ENCODE peak calls at places on chromosomes 11 and 22, in eight cellular contexts. Z, P, F, U, A, Y, G and L are unnamed samples.

GRCh38 chr11:8017894-8018741 is 31.0 kb downstream of the EIF3F start:
- DNase-seq in Z (no peak), P (no peak), F (no peak), U (no peak), A (peak; percentile 52), Y (no peak), G (no peak), L (no peak)

GRCh38 chr11:20156280-20156875 is 3.9 kb downstream of the DBX1 start:
- DNase-seq in Z (peak; percentile 80), P (peak; percentile 55), F (no peak), U (peak; percentile 14), A (no peak), Y (no peak), G (no peak), L (peak; percentile 46)

GRCh38 chr11:28963189-28963588 is 855.0 kb downstream of the METTL15 start:
- DNase-seq in Z (no peak), P (no peak), F (no peak), U (no peak), A (no peak), Y (no peak), G (no peak), L (no peak)

GRCh38 chr22:44325718-44326548 is 13.2 kb upstream of the SHISAL1 start:
- DNase-seq in Z (no peak), P (no peak), F (no peak), U (no peak), A (no peak), Y (no peak), G (no peak), L (no peak)

GRCh38 chr22:49553076-49553475 is 274.6 kb downstream of the BRD1 start:
- DNase-seq in Z (peak; percentile 50), P (peak; percentile 29), F (no peak), U (no peak), A (peak; percentile 55), Y (no peak), G (no peak), L (peak; percentile 15)

GRCh38 chr22:31883989-31884388 is 60.3 kb upstream of the YWHAH start:
- DNase-seq in Z (no peak), P (no peak), F (no peak), U (no peak), A (no peak), Y (no peak), G (no peak), L (no peak)

GRCh38 chr11:108115495-108116140 is 5.7 kb upstream of the ACAT1 start:
- DNase-seq in Z (no peak), P (peak; percentile 92), F (peak; percentile 21), U (peak; percentile 83), A (peak; percentile 85), Y (peak; percentile 24), G (peak; percentile 91), L (peak; percentile 24)

GRCh38 chr11:72591785-72592490 is 82.3 kb downstream of the PDE2A start:
- DNase-seq in Z (no peak), P (peak; percentile 42), F (no peak), U (no peak), A (no peak), Y (no peak), G (no peak), L (peak; percentile 75)

GRCh38 chr11:126630488-126630887 is 275.0 kb downstream of the ST3GAL4 start:
- DNase-seq in Z (no peak), P (no peak), F (no peak), U (no peak), A (no peak), Y (no peak), G (no peak), L (no peak)

GRCh38 chr11:69378303-69379141 is 84.6 kb downstream of the MYEOV start:
- DNase-seq in Z (peak; percentile 71), P (peak; percentile 46), F (no peak), U (peak; percentile 11), A (peak; percentile 56), Y (no peak), G (no peak), L (no peak)

GRCh38 chr22:46062971-46063631 is 86.1 kb upstream of the WNT7B start:
- DNase-seq in Z (peak; percentile 62), P (peak; percentile 55), F (no peak), U (no peak), A (peak; percentile 54), Y (no peak), G (peak; percentile 19), L (peak; percentile 36)

GRCh38 chr11:20102393-20102792 is 57.9 kb downstream of the DBX1 start:
- DNase-seq in Z (no peak), P (no peak), F (no peak), U (no peak), A (no peak), Y (no peak), G (no peak), L (no peak)

GRCh38 chr11:12159351-12160099 is 49.1 kb downstream of the MICAL2 start:
- DNase-seq in Z (no peak), P (no peak), F (peak; percentile 57), U (no peak), A (no peak), Y (peak; percentile 69), G (no peak), L (no peak)

GRCh38 chr22:25827415-25827814 is 85.4 kb downstream of the MYO18B start:
- DNase-seq in Z (no peak), P (no peak), F (no peak), U (no peak), A (no peak), Y (no peak), G (no peak), L (no peak)

GRCh38 chr22:25833091-25833490 is 91.1 kb downstream of the MYO18B start:
- DNase-seq in Z (no peak), P (no peak), F (no peak), U (peak; percentile 20), A (no peak), Y (no peak), G (no peak), L (no peak)

GRCh38 chr22:25828422-25828821 is 86.4 kb downstream of the MYO18B start:
- DNase-seq in Z (no peak), P (no peak), F (no peak), U (no peak), A (no peak), Y (no peak), G (no peak), L (no peak)

GRCh38 chr22:25829237-25829636 is 87.2 kb downstream of the MYO18B start:
- DNase-seq in Z (no peak), P (no peak), F (no peak), U (no peak), A (no peak), Y (no peak), G (no peak), L (no peak)

DNA sequence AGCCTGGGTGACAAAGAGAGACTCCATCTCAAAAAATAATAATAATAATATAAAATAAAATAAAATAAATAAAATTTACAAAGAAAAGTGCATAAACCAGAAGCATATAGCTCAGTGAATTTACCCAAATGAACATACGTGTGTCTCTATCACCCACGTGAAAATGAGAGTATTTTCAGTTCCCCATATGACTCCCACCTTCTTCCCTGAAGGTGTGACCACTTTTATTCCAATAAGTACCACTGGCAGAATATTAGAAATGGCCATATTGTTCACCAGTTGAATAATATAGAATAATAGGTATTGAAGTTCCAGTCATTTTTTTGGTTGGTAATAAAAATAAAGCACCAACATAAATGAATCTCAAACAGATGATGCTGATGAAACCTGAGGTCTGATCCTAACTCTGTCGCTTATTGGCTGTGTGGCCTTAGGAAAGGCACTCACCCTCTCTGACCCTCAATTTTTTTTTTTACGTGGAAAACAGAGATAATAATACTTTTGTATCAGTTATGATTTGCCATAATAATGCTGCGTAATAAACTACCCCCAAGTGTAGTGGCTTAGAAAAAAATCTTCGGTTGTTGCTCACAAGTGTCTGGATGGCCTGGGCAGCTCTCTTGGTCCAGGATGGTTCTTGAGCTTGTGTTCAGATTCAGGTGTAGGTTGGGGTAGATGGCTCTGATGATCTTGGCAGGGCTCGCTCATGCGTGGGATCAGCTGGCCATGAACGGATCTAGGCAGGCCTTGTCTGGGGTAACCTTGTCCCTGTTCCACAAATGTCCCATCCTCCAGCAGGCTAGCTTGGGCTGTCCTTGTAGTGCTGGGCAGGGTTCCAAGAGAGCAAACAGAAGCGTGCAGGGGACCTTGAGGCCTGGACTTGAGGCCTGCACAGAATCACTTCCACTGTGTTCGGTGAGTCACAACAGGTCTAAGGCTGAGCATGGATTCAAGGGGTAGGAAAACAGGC is 88.1 kb downstream of the MYO18B start:
- DNase-seq in Z (no peak), P (no peak), F (no peak), U (no peak), A (no peak), Y (no peak), G (no peak), L (no peak)
- H3K27ac ChIP-seq in Z (no peak overlapping the region), P (no peak overlapping the region), F (no peak overlapping the region), U (no peak overlapping the region), A (no peak overlapping the region), Y (no peak overlapping the region), G (no peak overlapping the region), L (no peak overlapping the region)

DNA sequence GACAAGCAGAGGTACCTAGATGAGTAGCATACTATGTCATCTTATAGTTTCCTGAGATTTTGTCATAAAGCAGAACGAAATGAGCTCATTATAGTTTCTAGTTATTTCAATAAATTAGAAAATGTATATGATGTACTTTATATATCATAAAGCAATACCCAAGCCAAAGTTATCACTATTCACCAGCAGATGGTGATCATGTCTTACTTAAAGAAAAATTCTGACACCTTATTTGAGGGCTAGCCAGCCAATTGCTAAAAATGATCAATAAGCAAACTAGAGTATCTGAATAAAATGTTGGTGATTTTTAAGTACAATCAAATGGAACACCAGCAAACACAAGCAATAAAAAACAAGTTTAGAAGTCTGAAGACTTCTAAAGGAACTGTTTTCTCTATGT is 44.1 kb downstream of the RSF1 start:
- DNase-seq in Z (no peak), P (no peak), F (no peak), U (no peak), A (no peak), Y (no peak), G (no peak), L (no peak)
- TF ChIP-seq CTCF in Z (peak; percentile 43), P (no peak), F (peak; percentile 18), U (peak; percentile 45), A (peak; percentile 35), Y (peak; percentile 60), G (no peak), L (peak; percentile 52)

DNA sequence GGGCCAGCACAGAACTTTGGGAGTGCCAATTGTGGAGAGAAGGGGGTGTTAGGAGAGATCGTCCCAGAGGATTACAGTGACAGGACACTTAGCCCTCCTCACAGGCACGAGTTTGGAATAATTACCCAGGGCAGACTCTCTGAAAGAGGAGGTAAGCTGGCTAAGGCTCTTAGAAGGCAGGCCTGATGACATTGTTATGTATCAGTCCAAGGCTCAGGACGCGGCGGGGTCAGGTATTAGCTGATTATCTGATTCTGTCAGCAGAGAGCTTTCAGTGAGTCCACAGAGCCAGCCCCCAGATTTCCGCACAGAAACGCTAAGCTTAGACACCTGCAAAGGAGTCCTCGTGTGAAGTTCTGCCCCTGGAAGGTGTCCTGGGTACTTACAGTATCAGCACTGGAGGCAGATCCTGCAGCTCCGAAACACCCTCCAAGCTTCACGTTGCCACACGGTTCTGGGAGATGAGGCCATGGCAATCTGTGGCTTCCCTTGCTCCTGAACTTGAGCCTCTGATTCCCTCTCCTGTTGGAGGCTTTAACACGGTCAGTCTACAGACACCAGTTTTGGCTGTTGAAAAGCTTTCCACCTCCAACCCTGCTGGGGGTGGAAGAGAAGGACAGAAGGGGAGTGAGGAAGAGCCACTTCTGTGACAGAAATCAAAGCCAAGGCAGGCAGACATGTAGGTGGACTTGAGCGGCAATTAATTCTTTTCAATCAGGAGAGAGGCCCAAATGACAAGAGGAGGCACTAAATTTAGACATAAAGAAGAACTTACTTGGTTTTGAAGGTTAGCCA is 123.6 kb upstream of the CADM1 start:
- DNase-seq in Z (no peak), P (no peak), F (no peak), U (no peak), A (no peak), Y (no peak), G (no peak), L (no peak)
- H3K27ac ChIP-seq in Z (no peak overlapping the region), P (no peak overlapping the region), F (no peak overlapping the region), U (no peak overlapping the region), A (no peak overlapping the region), Y (no peak overlapping the region), G (no peak overlapping the region), L (no peak overlapping the region)

GRCh38 chr11:67691149-67691548 is 16.7 kb upstream of the ALDH3B2 start:
- DNase-seq in Z (no peak), P (no peak), F (peak; percentile 22), U (no peak), A (no peak), Y (no peak), G (no peak), L (no peak)
- TF ChIP-seq CTCF in Z (no peak), P (no peak), F (peak; percentile 27), U (no peak), A (peak; percentile 16), Y (peak; percentile 44), G (no peak), L (peak; percentile 12)